ENCODE peak calls at places on chromosomes 3 and 15, in eight cellular contexts. One of them, this sample, is unnamed.

GRCh38 chr15:26261413-26261812 is 398.3 kb upstream of the ATP10A start:
- DNase-seq in posterior cingulate gyrus: no peak
- DNase-seq in amygdala: no peak
- DNase-seq in stimulated activated CD8-positive, alpha-beta memory T cell treated with anti-CD3 and anti-CD28 coated beads, Interleukin-2, amount 100 ng/mL, for 1 hour: no peak
- DNase-seq in GM13977: no peak
- DNase-seq in NCI-H345: no peak
- DNase-seq in NB4: no peak
- DNase-seq in GM13976: no peak
- DNase-seq in this sample: no peak

GRCh38 chr3:196604548-196604947 is 34.9 kb upstream of the NRROS start:
- DNase-seq in NB4: no peak
- DNase-seq in amygdala: no peak
- DNase-seq in stimulated activated CD8-positive, alpha-beta memory T cell treated with anti-CD3 and anti-CD28 coated beads, Interleukin-2, amount 100 ng/mL, for 1 hour: no peak
- DNase-seq in GM13976: peak; percentile 58
- DNase-seq in posterior cingulate gyrus: no peak
- DNase-seq in NCI-H345: no peak
- DNase-seq in GM13977: no peak
- DNase-seq in this sample: no peak

GRCh38 chr3:14552041-14552648 is 12.0 kb upstream of the GRIP2 start:
- DNase-seq in posterior cingulate gyrus: no peak
- DNase-seq in stimulated activated CD8-positive, alpha-beta memory T cell treated with anti-CD3 and anti-CD28 coated beads, Interleukin-2, amount 100 ng/mL, for 1 hour: no peak
- DNase-seq in GM13976: no peak
- DNase-seq in NB4: no peak
- DNase-seq in GM13977: no peak
- DNase-seq in amygdala: no peak
- DNase-seq in NCI-H345: no peak
- DNase-seq in this sample: no peak

GRCh38 chr3:58388550-58389061 is 45.0 kb downstream of the PDHB start:
- DNase-seq in stimulated activated CD8-positive, alpha-beta memory T cell treated with anti-CD3 and anti-CD28 coated beads, Interleukin-2, amount 100 ng/mL, for 1 hour: no peak
- DNase-seq in posterior cingulate gyrus: no peak
- DNase-seq in NCI-H345: no peak
- DNase-seq in amygdala: no peak
- DNase-seq in GM13977: no peak
- DNase-seq in GM13976: no peak
- DNase-seq in NB4: no peak
- DNase-seq in this sample: no peak

GRCh38 chr3:138441256-138441655 is 6.8 kb downstream of the ESYT3 start:
- DNase-seq in stimulated activated CD8-positive, alpha-beta memory T cell treated with anti-CD3 and anti-CD28 coated beads, Interleukin-2, amount 100 ng/mL, for 1 hour: no peak
- DNase-seq in NB4: no peak
- DNase-seq in NCI-H345: no peak
- DNase-seq in amygdala: no peak
- DNase-seq in GM13977: no peak
- DNase-seq in GM13976: no peak
- DNase-seq in posterior cingulate gyrus: no peak
- DNase-seq in this sample: no peak

GRCh38 chr3:51295625-51296024 is 89.5 kb upstream of the MANF start:
- DNase-seq in amygdala: no peak
- DNase-seq in GM13976: peak; percentile 57
- DNase-seq in NCI-H345: no peak
- DNase-seq in stimulated activated CD8-positive, alpha-beta memory T cell treated with anti-CD3 and anti-CD28 coated beads, Interleukin-2, amount 100 ng/mL, for 1 hour: no peak
- DNase-seq in NB4: no peak
- DNase-seq in GM13977: peak; percentile 42
- DNase-seq in posterior cingulate gyrus: no peak
- DNase-seq in this sample: no peak

GRCh38 chr3:60339310-60339709 is 911.9 kb downstream of the FHIT start:
- DNase-seq in GM13976: no peak
- DNase-seq in NB4: no peak
- DNase-seq in GM13977: no peak
- DNase-seq in amygdala: no peak
- DNase-seq in NCI-H345: no peak
- DNase-seq in stimulated activated CD8-positive, alpha-beta memory T cell treated with anti-CD3 and anti-CD28 coated beads, Interleukin-2, amount 100 ng/mL, for 1 hour: no peak
- DNase-seq in posterior cingulate gyrus: no peak
- DNase-seq in this sample: no peak

GRCh38 chr3:195118671-195119070 is 152.3 kb downstream of the XXYLT1 start:
- DNase-seq in posterior cingulate gyrus: no peak
- DNase-seq in GM13977: no peak
- DNase-seq in NCI-H345: no peak
- DNase-seq in NB4: no peak
- DNase-seq in stimulated activated CD8-positive, alpha-beta memory T cell treated with anti-CD3 and anti-CD28 coated beads, Interleukin-2, amount 100 ng/mL, for 1 hour: no peak
- DNase-seq in amygdala: no peak
- DNase-seq in GM13976: no peak
- DNase-seq in this sample: no peak

GRCh38 chr15:49721091-49721490 is 100.2 kb downstream of the DTWD1 start:
- DNase-seq in GM13977: no peak
- DNase-seq in amygdala: no peak
- DNase-seq in posterior cingulate gyrus: no peak
- DNase-seq in NB4: no peak
- DNase-seq in GM13976: no peak
- DNase-seq in stimulated activated CD8-positive, alpha-beta memory T cell treated with anti-CD3 and anti-CD28 coated beads, Interleukin-2, amount 100 ng/mL, for 1 hour: no peak
- DNase-seq in NCI-H345: no peak
- DNase-seq in this sample: no peak

GRCh38 chr3:7285502-7285901 is 424.6 kb downstream of the GRM7 start:
- DNase-seq in GM13977: no peak
- DNase-seq in stimulated activated CD8-positive, alpha-beta memory T cell treated with anti-CD3 and anti-CD28 coated beads, Interleukin-2, amount 100 ng/mL, for 1 hour: no peak
- DNase-seq in NCI-H345: peak; percentile 7
- DNase-seq in posterior cingulate gyrus: no peak
- DNase-seq in GM13976: no peak
- DNase-seq in amygdala: no peak
- DNase-seq in NB4: peak; percentile 12
- DNase-seq in this sample: no peak

GRCh38 chr3:99850608-99851007 is 32.9 kb downstream of the CMSS1 start:
- DNase-seq in GM13976: no peak
- DNase-seq in NB4: peak; percentile 55
- DNase-seq in GM13977: no peak
- DNase-seq in amygdala: no peak
- DNase-seq in stimulated activated CD8-positive, alpha-beta memory T cell treated with anti-CD3 and anti-CD28 coated beads, Interleukin-2, amount 100 ng/mL, for 1 hour: no peak
- DNase-seq in posterior cingulate gyrus: no peak
- DNase-seq in NCI-H345: no peak
- DNase-seq in this sample: no peak

GRCh38 chr3:159762981-159763465 is 225.6 kb upstream of the IL12A start:
- DNase-seq in stimulated activated CD8-positive, alpha-beta memory T cell treated with anti-CD3 and anti-CD28 coated beads, Interleukin-2, amount 100 ng/mL, for 1 hour: no peak
- DNase-seq in GM13976: peak; percentile 54
- DNase-seq in amygdala: no peak
- DNase-seq in posterior cingulate gyrus: no peak
- DNase-seq in NB4: no peak
- DNase-seq in NCI-H345: peak; percentile 28
- DNase-seq in GM13977: peak; percentile 54
- DNase-seq in this sample: peak; percentile 5